ENCODE peak calls at places on chromosome 4, in four cellular contexts. B is stimulated activated CD8-positive, alpha-beta memory T cell treated with anti-CD3 and anti-CD28 coated beads, Interleukin-7, amount 100 ng/mL, for 24 hours; M is T-cell; R is GM23338. I is an unnamed sample.

GRCh38 chr4:35730414-35730813 is 513.9 kb downstream of the ARAP2 start:
- DNase-seq in R (no peak), M (no peak), B (no peak), I (no peak)

GRCh38 chr4:30839583-30840520 is 119.7 kb downstream of the PCDH7 start:
- DNase-seq in R (peak), M (no peak), B (no peak), I (no peak)

GRCh38 chr4:80197601-80198444 is 520 bp downstream of the PRDM8 start:
- DNase-seq in M (no peak), B (no peak), R (peak), I (peak)

GRCh38 chr4:154004450-154004849 is 215.6 kb upstream of the SFRP2 start:
- DNase-seq in B (no peak), M (no peak), R (no peak), I (no peak)

GRCh38 chr4:81875962-81876650 is 404.4 kb upstream of the RASGEF1B start:
- DNase-seq in M (no peak), B (no peak), R (peak), I (no peak)

GRCh38 chr4:169398294-169398693 is 127.5 kb upstream of the SH3RF1 start:
- DNase-seq in M (no peak), B (no peak), R (no peak), I (no peak)

GRCh38 chr4:69881173-69881773 is 21.3 kb upstream of the SULT1E1 start:
- DNase-seq in B (no peak), R (peak), M (no peak), I (peak)

GRCh38 chr4:67204441-67204840 is 340.9 kb downstream of the CENPC start:
- DNase-seq in B (no peak), R (no peak), M (no peak), I (no peak)

GRCh38 chr4:105990933-105991332 is 95.7 kb downstream of the NPNT start:
- DNase-seq in M (no peak), R (no peak), B (no peak), I (no peak)

GRCh38 chr4:45147866-45148265 is 421.5 kb upstream of the GNPDA2 start:
- DNase-seq in R (no peak), M (no peak), B (no peak), I (no peak)

GRCh38 chr4:112519689-112520597 is 4.0 kb upstream of the NEUROG2 start:
- DNase-seq in B (no peak), R (peak), M (no peak), I (peak)

GRCh38 chr4:141021397-141022194 is 111.7 kb downstream of the RNF150 start:
- DNase-seq in R (no peak), B (no peak), M (no peak), I (no peak)

GRCh38 chr4:83180469-83180968 is 66.0 kb upstream of the PLAC8 start:
- DNase-seq in B (no peak), R (no peak), M (no peak), I (no peak)